ENCODE peak calls at places on chromosomes 3 and 15, in ten cellular contexts. G is fibroblast of lung, S is kidney epithelial cell, K is chondrocyte, L is fibroblast of the aortic adventitia, D is body of pancreas, P is AG09319, H is HFFc6, O is left lung, B is nephron progenitor cell. A is an unnamed sample.

GRCh38 chr3:100399341-100400071 is 1.4 kb downstream of the TOMM70 start:
- DNase-seq in G (no peak), S (no peak), D (no peak), L (peak; percentile 8), H (no peak), O (no peak), K (no peak), P (no peak), B (peak; percentile 7), A (no peak)

GRCh38 chr3:25453521-25454410 is 25.7 kb downstream of the RARB start:
- DNase-seq in G (no peak), S (no peak), L (peak; percentile 90), P (peak; percentile 50), B (no peak), D (no peak), H (peak; percentile 57), K (no peak), O (no peak), A (no peak)

GRCh38 chr15:76239786-76240185 is 71.5 kb downstream of the ETFA start:
- DNase-seq in L (peak; percentile 11), S (no peak), K (no peak), G (peak; percentile 39), B (no peak), D (no peak), O (no peak), H (no peak), P (no peak), A (no peak)

GRCh38 chr3:129461022-129461421 is 21.0 kb downstream of the IFT122 start:
- DNase-seq in S (no peak), P (no peak), G (peak; percentile 55), D (no peak), B (no peak), L (no peak), K (no peak), O (no peak), H (peak; percentile 85), A (no peak)

GRCh38 chr15:85443593-85444328 is 63.4 kb downstream of the AKAP13 start:
- DNase-seq in L (peak; percentile 24), D (peak; percentile 30), G (peak; percentile 65), S (peak; percentile 82), H (peak; percentile 23), O (no peak), P (no peak), K (no peak), B (no peak), A (no peak)

GRCh38 chr3:41972802-41973201 is 10.9 kb upstream of the ULK4 start:
- DNase-seq in G (no peak), B (no peak), D (no peak), S (no peak), O (no peak), H (no peak), K (no peak), L (no peak), P (no peak), A (no peak)

GRCh38 chr3:109825971-109826810 is 488.8 kb upstream of the DPPA4 start:
- DNase-seq in H (no peak), S (no peak), L (no peak), D (no peak), O (no peak), P (no peak), K (no peak), G (no peak), B (no peak), A (no peak)

GRCh38 chr3:61358364-61358763 is 107.1 kb upstream of the FHIT start:
- DNase-seq in S (no peak), B (no peak), P (no peak), O (no peak), D (peak; percentile 28), L (peak; percentile 3), H (no peak), K (no peak), G (no peak), A (peak; percentile 33)

GRCh38 chr3:186605561-186606545 is 7.0 kb upstream of the AHSG start:
- DNase-seq in B (no peak), G (no peak), L (no peak), H (no peak), P (no peak), O (no peak), K (no peak), D (no peak), S (no peak), A (no peak)

GRCh38 chr3:186612721-186613636 is at the start of gene AHSG:
- DNase-seq in L (no peak), H (no peak), D (no peak), G (no peak), K (no peak), B (no peak), S (no peak), P (no peak), O (no peak), A (no peak)

GRCh38 chr3:186608624-186609215 is 4.1 kb upstream of the AHSG start:
- DNase-seq in L (no peak), S (no peak), B (no peak), G (no peak), O (no peak), D (no peak), P (no peak), K (no peak), H (no peak), A (no peak)

GRCh38 chr3:186612065-186612464 is 795 bp upstream of the AHSG start:
- DNase-seq in S (no peak), O (no peak), K (no peak), B (no peak), P (no peak), H (no peak), G (no peak), D (no peak), L (no peak), A (no peak)

DNA sequence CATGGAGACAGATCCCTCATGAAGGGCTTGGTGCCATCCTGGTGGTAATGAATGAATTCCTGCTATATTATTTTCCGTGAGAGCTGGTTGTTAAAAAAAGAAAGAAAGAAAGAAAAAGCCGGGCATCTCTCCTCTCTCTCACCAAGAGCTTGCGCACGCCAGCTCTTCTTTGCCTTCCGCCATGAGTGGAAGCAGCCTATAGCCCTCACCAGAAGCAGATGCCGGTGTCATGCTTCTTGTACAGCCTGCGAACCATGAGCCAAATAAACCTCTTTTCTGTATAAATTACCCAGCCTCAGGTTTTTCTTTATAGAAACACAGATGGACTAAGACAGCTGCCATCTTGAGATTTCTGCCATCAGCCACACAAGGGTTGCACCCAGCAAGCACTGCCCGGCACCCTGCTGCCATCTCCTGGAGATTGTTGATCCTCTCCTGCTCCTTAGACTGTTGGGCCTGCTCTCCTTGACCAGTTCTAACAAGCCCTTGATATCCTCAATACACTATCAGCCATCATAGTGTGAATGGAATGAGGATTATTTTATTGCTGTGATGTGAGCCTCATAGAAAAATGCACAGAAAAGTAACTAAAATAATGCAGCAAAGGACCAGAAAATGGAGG is 3.5 kb upstream of the AHSG start:
- DNase-seq in S (no peak), K (no peak), L (no peak), G (no peak), H (no peak), P (no peak), B (no peak), D (peak; percentile 70), O (no peak), A (peak; percentile 29)
- TF ChIP-seq CTCF in S (peak; percentile 30), K (no peak), L (peak; percentile 28), G (no peak), H (peak; percentile 18), P (peak; percentile 29), B (no peak), D (peak; percentile 27), O (no peak), A (peak; percentile 41)

GRCh38 chr15:29566914-29567313 is 255.4 kb downstream of the TJP1 start:
- DNase-seq in O (no peak), K (no peak), G (no peak), L (no peak), P (no peak), S (peak; percentile 51), D (no peak), H (no peak), B (no peak), A (no peak)

GRCh38 chr15:29569533-29570092 is 252.7 kb downstream of the TJP1 start:
- DNase-seq in K (no peak), D (no peak), P (no peak), S (no peak), H (no peak), O (no peak), G (no peak), B (peak; percentile 40), L (no peak), A (no peak)

GRCh38 chr15:29567336-29567735 is 254.9 kb downstream of the TJP1 start:
- DNase-seq in L (no peak), O (no peak), B (no peak), K (no peak), P (no peak), S (no peak), H (no peak), D (no peak), G (no peak), A (no peak)

GRCh38 chr15:29570121-29570930 is 251.9 kb downstream of the TJP1 start:
- DNase-seq in D (peak; percentile 26), L (peak; percentile 2), G (peak; percentile 21), S (no peak), P (no peak), K (no peak), B (peak; percentile 58), O (no peak), H (no peak), A (no peak)

DNA sequence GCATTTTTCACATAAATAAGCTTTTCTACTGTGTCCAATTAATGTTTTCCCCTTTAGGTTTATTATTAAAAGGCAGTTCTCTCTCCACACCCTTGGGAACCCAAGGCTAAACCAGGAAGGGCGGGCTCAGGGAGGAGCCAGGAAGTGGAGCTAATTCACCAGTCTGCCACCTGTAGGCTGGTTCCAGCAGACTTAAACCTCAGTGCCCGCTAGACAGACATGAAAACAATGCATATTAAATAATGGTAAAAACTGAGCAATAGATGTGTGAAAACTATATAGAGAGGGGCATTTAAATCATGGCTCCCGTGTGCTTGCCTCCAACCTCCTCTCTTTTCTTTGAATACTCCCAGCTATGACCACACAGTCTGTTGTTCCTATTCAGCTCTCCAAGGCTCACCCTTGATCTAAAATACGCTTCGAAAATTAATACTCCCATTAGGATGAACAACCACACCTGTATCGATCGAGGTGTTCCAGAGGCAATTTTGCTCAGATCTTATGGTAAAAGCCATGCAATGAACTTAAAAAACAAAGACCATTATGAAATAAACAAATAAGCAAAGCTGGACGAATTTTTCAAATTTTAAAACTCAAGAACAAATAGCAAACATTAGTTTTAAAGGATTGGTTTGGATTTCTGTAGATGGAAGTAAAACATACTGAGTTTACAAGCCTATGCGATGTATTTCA is 253.3 kb downstream of the TJP1 start:
- DNase-seq in B (peak; percentile 27), D (peak; percentile 67), O (no peak), G (peak; percentile 6), L (no peak), K (no peak), S (peak; percentile 41), H (no peak), P (no peak), A (no peak)
- TF ChIP-seq CTCF in B (no peak), D (peak; percentile 40), O (no peak), G (no peak), L (no peak), K (peak; percentile 70), S (peak; percentile 69), H (peak; percentile 31), P (no peak), A (no peak)

GRCh38 chr3:175294793-175295192 is 435.7 kb downstream of the NAALADL2 start:
- DNase-seq in O (no peak), H (no peak), P (no peak), D (no peak), G (no peak), L (no peak), B (no peak), K (no peak), S (no peak), A (no peak)
- TF ChIP-seq CTCF in O (no peak), H (no peak), P (no peak), D (no peak), G (no peak), L (no peak), B (no peak), K (no peak), S (no peak), A (no peak)

GRCh38 chr15:36210426-36210825 is 369.0 kb upstream of the CDIN1 start:
- DNase-seq in O (no peak), D (no peak), P (no peak), B (no peak), H (no peak), K (no peak), L (no peak), G (no peak), S (no peak), A (no peak)

DNA sequence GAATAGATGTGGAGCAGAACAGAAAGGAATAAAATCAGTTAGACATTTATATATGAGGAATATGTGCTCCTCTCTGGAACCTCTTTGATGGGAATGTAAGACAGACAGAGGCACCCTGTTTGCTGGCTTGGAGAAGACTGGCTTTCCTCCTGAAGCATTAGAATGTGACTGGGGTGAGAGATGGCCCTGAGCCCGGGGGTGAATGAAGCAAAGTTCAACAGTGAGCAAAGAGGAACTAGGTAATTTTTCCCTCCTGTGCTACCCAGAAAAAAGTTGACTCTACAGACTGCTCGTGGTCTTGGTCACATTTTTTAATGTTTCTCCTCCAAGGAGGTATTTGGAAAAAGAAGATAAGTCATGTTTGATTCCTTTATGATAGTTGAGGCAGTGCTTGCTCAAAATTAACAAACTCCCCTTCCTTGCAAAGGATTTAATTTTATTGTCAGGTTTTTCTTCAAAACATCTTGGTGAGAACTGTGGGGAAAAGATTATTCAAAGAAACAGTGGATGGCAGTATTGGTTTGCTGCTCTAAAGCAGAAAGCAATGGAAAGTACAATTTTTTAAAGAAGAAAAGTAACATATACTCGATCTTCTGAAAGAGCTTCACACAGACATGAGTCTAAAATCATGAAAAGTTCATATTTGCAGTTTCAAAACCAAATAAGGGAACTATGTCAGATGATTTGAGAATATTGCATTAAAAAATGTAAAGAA is 370.4 kb upstream of the CDIN1 start:
- DNase-seq in B (no peak), H (peak; percentile 1), D (no peak), S (no peak), O (no peak), K (no peak), L (peak; percentile 55), G (no peak), P (no peak), A (no peak)
- TF ChIP-seq CTCF in B (no peak), H (peak; percentile 57), D (no peak), S (no peak), O (no peak), K (peak; percentile 74), L (peak; percentile 38), G (peak; percentile 16), P (peak; percentile 26), A (no peak)